ENCODE peak calls at places on chromosomes 4 and X, in nine cellular contexts. One of them, this sample, is unnamed.

GRCh38 chrX:53223068-53223693 is 1.8 kb downstream of the KDM5C start:
- DNase-seq in upper lobe of left lung: no peak
- DNase-seq in cardiac muscle cell: peak; percentile 3
- DNase-seq in A549: peak; percentile 18
- DNase-seq in PC-3: peak; percentile 22
- DNase-seq in GM12865: no peak
- DNase-seq in esophagus squamous epithelium: no peak
- DNase-seq in choroid plexus epithelial cell: no peak
- DNase-seq in colonic mucosa: peak; percentile 23
- DNase-seq in this sample: no peak

GRCh38 chr4:37675587-37676290 is 10.4 kb downstream of the RELL1 start:
- DNase-seq in upper lobe of left lung: no peak
- DNase-seq in cardiac muscle cell: no peak
- DNase-seq in A549: no peak
- DNase-seq in PC-3: no peak
- DNase-seq in GM12865: peak; percentile 90
- DNase-seq in esophagus squamous epithelium: no peak
- DNase-seq in choroid plexus epithelial cell: no peak
- DNase-seq in colonic mucosa: peak; percentile 41
- DNase-seq in this sample: peak; percentile 80

GRCh38 chr4:149371021-149371420 is 444.6 kb downstream of the IQCM start:
- DNase-seq in upper lobe of left lung: no peak
- DNase-seq in cardiac muscle cell: peak; percentile 73
- DNase-seq in A549: peak; percentile 54
- DNase-seq in PC-3: peak; percentile 65
- DNase-seq in GM12865: peak; percentile 58
- DNase-seq in esophagus squamous epithelium: no peak
- DNase-seq in choroid plexus epithelial cell: peak; percentile 83
- DNase-seq in colonic mucosa: peak; percentile 21
- DNase-seq in this sample: peak; percentile 19

GRCh38 chrX:24264383-24264782 is 49.5 kb downstream of the SUPT20HL2 start:
- DNase-seq in upper lobe of left lung: no peak
- DNase-seq in cardiac muscle cell: no peak
- DNase-seq in A549: peak; percentile 39
- DNase-seq in PC-3: peak; percentile 64
- DNase-seq in GM12865: no peak
- DNase-seq in esophagus squamous epithelium: no peak
- DNase-seq in choroid plexus epithelial cell: no peak
- DNase-seq in colonic mucosa: no peak
- DNase-seq in this sample: no peak

GRCh38 chr4:84966382-84967291 is at the start of gene WDFY3:
- DNase-seq in upper lobe of left lung: peak; percentile 91
- DNase-seq in cardiac muscle cell: peak; percentile 85
- DNase-seq in A549: peak; percentile 83
- DNase-seq in PC-3: peak; percentile 80
- DNase-seq in GM12865: peak; percentile 63
- DNase-seq in esophagus squamous epithelium: peak; percentile 33
- DNase-seq in choroid plexus epithelial cell: peak; percentile 94
- DNase-seq in colonic mucosa: peak; percentile 86
- DNase-seq in this sample: no peak

GRCh38 chr4:121339307-121339706 is 41.5 kb downstream of the QRFPR start:
- DNase-seq in upper lobe of left lung: no peak
- DNase-seq in cardiac muscle cell: no peak
- DNase-seq in A549: no peak
- DNase-seq in PC-3: no peak
- DNase-seq in GM12865: no peak
- DNase-seq in esophagus squamous epithelium: no peak
- DNase-seq in choroid plexus epithelial cell: peak; percentile 26
- DNase-seq in colonic mucosa: no peak
- DNase-seq in this sample: no peak

GRCh38 chr4:82905205-82905604 is 4.7 kb downstream of the THAP9 start:
- DNase-seq in upper lobe of left lung: no peak
- DNase-seq in cardiac muscle cell: no peak
- DNase-seq in A549: no peak
- DNase-seq in PC-3: peak; percentile 58
- DNase-seq in GM12865: peak; percentile 84
- DNase-seq in esophagus squamous epithelium: no peak
- DNase-seq in choroid plexus epithelial cell: peak; percentile 71
- DNase-seq in colonic mucosa: no peak
- DNase-seq in this sample: peak; percentile 65

GRCh38 chr4:159229164-159229563 is 126.3 kb downstream of the RAPGEF2 start:
- DNase-seq in upper lobe of left lung: no peak
- DNase-seq in cardiac muscle cell: peak; percentile 90
- DNase-seq in A549: peak; percentile 49
- DNase-seq in PC-3: no peak
- DNase-seq in GM12865: no peak
- DNase-seq in esophagus squamous epithelium: no peak
- DNase-seq in choroid plexus epithelial cell: peak; percentile 95
- DNase-seq in colonic mucosa: no peak
- DNase-seq in this sample: no peak

GRCh38 chrX:100994352-100995281 is 25.1 kb downstream of the ARL13A start:
- DNase-seq in upper lobe of left lung: no peak
- DNase-seq in cardiac muscle cell: no peak
- DNase-seq in A549: peak; percentile 48
- DNase-seq in PC-3: peak; percentile 76
- DNase-seq in GM12865: peak; percentile 54
- DNase-seq in esophagus squamous epithelium: no peak
- DNase-seq in choroid plexus epithelial cell: peak; percentile 32
- DNase-seq in colonic mucosa: no peak
- DNase-seq in this sample: peak; percentile 3

GRCh38 chr4:127509155-127509554 is 123.6 kb upstream of the INTU start:
- DNase-seq in upper lobe of left lung: no peak
- DNase-seq in cardiac muscle cell: no peak
- DNase-seq in A549: no peak
- DNase-seq in PC-3: no peak
- DNase-seq in GM12865: no peak
- DNase-seq in esophagus squamous epithelium: no peak
- DNase-seq in choroid plexus epithelial cell: peak; percentile 15
- DNase-seq in colonic mucosa: no peak
- DNase-seq in this sample: no peak

GRCh38 chrX:19372170-19373033 is 28.7 kb downstream of the PDHA1 start:
- DNase-seq in upper lobe of left lung: peak; percentile 20
- DNase-seq in cardiac muscle cell: peak; percentile 59
- DNase-seq in A549: peak; percentile 61
- DNase-seq in PC-3: peak; percentile 78
- DNase-seq in GM12865: peak; percentile 70
- DNase-seq in esophagus squamous epithelium: no peak
- DNase-seq in choroid plexus epithelial cell: peak; percentile 79
- DNase-seq in colonic mucosa: peak; percentile 67
- DNase-seq in this sample: no peak

GRCh38 chr4:122798101-122798500 is 28.5 kb upstream of the FGF2 start:
- DNase-seq in upper lobe of left lung: no peak
- DNase-seq in cardiac muscle cell: no peak
- DNase-seq in A549: peak; percentile 73
- DNase-seq in PC-3: no peak
- DNase-seq in GM12865: peak; percentile 14
- DNase-seq in esophagus squamous epithelium: no peak
- DNase-seq in choroid plexus epithelial cell: peak; percentile 97
- DNase-seq in colonic mucosa: peak; percentile 30
- DNase-seq in this sample: no peak

GRCh38 chr4:171644430-171645057 is 168.7 kb upstream of the GALNTL6 start:
- DNase-seq in upper lobe of left lung: no peak
- DNase-seq in cardiac muscle cell: no peak
- DNase-seq in A549: no peak
- DNase-seq in PC-3: no peak
- DNase-seq in GM12865: peak; percentile 78
- DNase-seq in esophagus squamous epithelium: no peak
- DNase-seq in choroid plexus epithelial cell: no peak
- DNase-seq in colonic mucosa: no peak
- DNase-seq in this sample: peak; percentile 73

GRCh38 chr4:100190643-100191600 is 654 bp upstream of the DDIT4L start:
- DNase-seq in upper lobe of left lung: no peak
- DNase-seq in cardiac muscle cell: peak; percentile 57
- DNase-seq in A549: peak; percentile 25
- DNase-seq in PC-3: no peak
- DNase-seq in GM12865: no peak
- DNase-seq in esophagus squamous epithelium: no peak
- DNase-seq in choroid plexus epithelial cell: peak; percentile 53
- DNase-seq in colonic mucosa: no peak
- DNase-seq in this sample: no peak

GRCh38 chr4:165154482-165154881 is 41.8 kb upstream of the TMEM192 start:
- DNase-seq in upper lobe of left lung: no peak
- DNase-seq in cardiac muscle cell: no peak
- DNase-seq in A549: no peak
- DNase-seq in PC-3: no peak
- DNase-seq in GM12865: no peak
- DNase-seq in esophagus squamous epithelium: no peak
- DNase-seq in choroid plexus epithelial cell: no peak
- DNase-seq in colonic mucosa: no peak
- DNase-seq in this sample: no peak

GRCh38 chr4:117326091-117326490 is 240.7 kb upstream of the TRAM1L1 start:
- DNase-seq in upper lobe of left lung: no peak
- DNase-seq in cardiac muscle cell: no peak
- DNase-seq in A549: no peak
- DNase-seq in PC-3: peak; percentile 6
- DNase-seq in GM12865: no peak
- DNase-seq in esophagus squamous epithelium: no peak
- DNase-seq in choroid plexus epithelial cell: no peak
- DNase-seq in colonic mucosa: no peak
- DNase-seq in this sample: no peak

GRCh38 chr4:78152795-78153194 is 95.7 kb downstream of the FRAS1 start:
- DNase-seq in upper lobe of left lung: no peak
- DNase-seq in cardiac muscle cell: no peak
- DNase-seq in A549: no peak
- DNase-seq in PC-3: no peak
- DNase-seq in GM12865: no peak
- DNase-seq in esophagus squamous epithelium: no peak
- DNase-seq in choroid plexus epithelial cell: no peak
- DNase-seq in colonic mucosa: peak; percentile 27
- DNase-seq in this sample: no peak

GRCh38 chr4:78145622-78146021 is 88.5 kb downstream of the FRAS1 start:
- DNase-seq in upper lobe of left lung: no peak
- DNase-seq in cardiac muscle cell: no peak
- DNase-seq in A549: no peak
- DNase-seq in PC-3: no peak
- DNase-seq in GM12865: no peak
- DNase-seq in esophagus squamous epithelium: no peak
- DNase-seq in choroid plexus epithelial cell: peak; percentile 23
- DNase-seq in colonic mucosa: no peak
- DNase-seq in this sample: no peak

GRCh38 chr4:78149737-78150136 is 92.6 kb downstream of the FRAS1 start:
- DNase-seq in upper lobe of left lung: no peak
- DNase-seq in cardiac muscle cell: peak; percentile 31
- DNase-seq in A549: no peak
- DNase-seq in PC-3: no peak
- DNase-seq in GM12865: no peak
- DNase-seq in esophagus squamous epithelium: no peak
- DNase-seq in choroid plexus epithelial cell: no peak
- DNase-seq in colonic mucosa: no peak
- DNase-seq in this sample: no peak

GRCh38 chr4:78154972-78155371 is 97.8 kb downstream of the FRAS1 start:
- DNase-seq in upper lobe of left lung: no peak
- DNase-seq in cardiac muscle cell: no peak
- DNase-seq in A549: no peak
- DNase-seq in PC-3: no peak
- DNase-seq in GM12865: no peak
- DNase-seq in esophagus squamous epithelium: no peak
- DNase-seq in choroid plexus epithelial cell: no peak
- DNase-seq in colonic mucosa: no peak
- DNase-seq in this sample: no peak

GRCh38 chr4:78150465-78150864 is 93.3 kb downstream of the FRAS1 start:
- DNase-seq in upper lobe of left lung: no peak
- DNase-seq in cardiac muscle cell: no peak
- DNase-seq in A549: no peak
- DNase-seq in PC-3: no peak
- DNase-seq in GM12865: no peak
- DNase-seq in esophagus squamous epithelium: no peak
- DNase-seq in choroid plexus epithelial cell: no peak
- DNase-seq in colonic mucosa: no peak
- DNase-seq in this sample: no peak
- TF ChIP-seq CTCF in upper lobe of left lung: no peak
- TF ChIP-seq CTCF in cardiac muscle cell: no peak
- TF ChIP-seq CTCF in A549: no peak
- TF ChIP-seq CTCF in PC-3: no peak
- TF ChIP-seq CTCF in GM12865: no peak
- TF ChIP-seq CTCF in esophagus squamous epithelium: no peak
- TF ChIP-seq CTCF in choroid plexus epithelial cell: no peak
- TF ChIP-seq CTCF in colonic mucosa: no peak
- TF ChIP-seq CTCF in this sample: no peak

GRCh38 chr4:4855293-4856070 is 4.0 kb upstream of the MSX1 start:
- DNase-seq in upper lobe of left lung: no peak
- DNase-seq in cardiac muscle cell: no peak
- DNase-seq in A549: no peak
- DNase-seq in PC-3: no peak
- DNase-seq in GM12865: no peak
- DNase-seq in esophagus squamous epithelium: no peak
- DNase-seq in choroid plexus epithelial cell: no peak
- DNase-seq in colonic mucosa: no peak
- DNase-seq in this sample: no peak
- H3K4me3 ChIP-seq in upper lobe of left lung: no peak overlapping the region
- H3K4me3 ChIP-seq in cardiac muscle cell: peak overlapping the region; percentile 5
- H3K4me3 ChIP-seq in A549: no peak overlapping the region
- H3K4me3 ChIP-seq in PC-3: peak overlapping the region; percentile 76
- H3K4me3 ChIP-seq in GM12865: no peak overlapping the region
- H3K4me3 ChIP-seq in esophagus squamous epithelium: no peak overlapping the region
- H3K4me3 ChIP-seq in choroid plexus epithelial cell: no peak overlapping the region
- H3K4me3 ChIP-seq in colonic mucosa: no peak overlapping the region
- H3K4me3 ChIP-seq in this sample: no peak overlapping the region

DNA sequence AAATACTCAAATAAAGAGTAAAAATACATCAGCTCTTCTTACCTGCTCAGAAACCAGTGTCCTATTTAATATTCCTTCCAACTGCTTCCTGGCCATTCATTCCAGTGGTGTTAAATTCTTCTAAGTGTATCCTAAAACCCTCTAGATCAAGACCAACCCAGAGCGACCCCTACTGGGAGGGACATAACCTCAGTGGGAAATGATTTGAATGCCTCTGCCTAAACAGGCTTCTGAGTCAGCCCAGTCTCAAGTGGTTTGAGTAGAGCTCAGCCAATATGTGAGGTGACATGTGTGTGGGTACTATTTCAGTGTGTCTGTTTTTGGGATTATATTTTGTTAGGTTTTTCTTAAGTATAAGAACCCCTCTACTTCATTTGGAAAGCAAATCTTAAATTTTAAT is 133.6 kb upstream of the ARHGEF9 start:
- DNase-seq in upper lobe of left lung: no peak
- DNase-seq in cardiac muscle cell: peak; percentile 28
- DNase-seq in A549: peak; percentile 17
- DNase-seq in PC-3: no peak
- DNase-seq in GM12865: peak; percentile 6
- DNase-seq in esophagus squamous epithelium: no peak
- DNase-seq in choroid plexus epithelial cell: peak; percentile 10
- DNase-seq in colonic mucosa: no peak
- DNase-seq in this sample: no peak
- TF ChIP-seq CTCF in upper lobe of left lung: no peak
- TF ChIP-seq CTCF in cardiac muscle cell: no peak
- TF ChIP-seq CTCF in A549: no peak
- TF ChIP-seq CTCF in PC-3: no peak
- TF ChIP-seq CTCF in GM12865: no peak
- TF ChIP-seq CTCF in esophagus squamous epithelium: no peak
- TF ChIP-seq CTCF in choroid plexus epithelial cell: no peak
- TF ChIP-seq CTCF in colonic mucosa: no peak
- TF ChIP-seq CTCF in this sample: no peak

DNA sequence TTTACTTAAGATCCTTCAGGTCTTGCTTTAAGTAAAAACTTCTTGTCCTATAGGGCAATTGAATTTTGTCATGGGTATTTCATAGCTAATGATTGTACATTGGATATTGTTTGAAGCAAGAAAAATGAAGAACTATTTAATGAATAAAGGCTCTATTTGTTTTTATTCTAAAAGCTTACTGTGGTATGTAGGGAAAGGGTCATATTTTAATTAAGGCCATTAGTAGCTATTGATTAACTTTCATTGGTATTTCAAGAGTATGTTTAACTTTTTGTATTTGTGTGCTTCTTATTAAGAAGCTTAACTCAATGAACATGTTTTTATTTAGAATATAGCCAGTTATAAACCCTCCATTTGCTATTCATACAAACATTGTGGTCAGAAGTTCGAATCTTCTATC is 1951.8 kb upstream of the ADGRL3 start:
- DNase-seq in upper lobe of left lung: no peak
- DNase-seq in cardiac muscle cell: no peak
- DNase-seq in A549: no peak
- DNase-seq in PC-3: no peak
- DNase-seq in GM12865: no peak
- DNase-seq in esophagus squamous epithelium: no peak
- DNase-seq in choroid plexus epithelial cell: no peak
- DNase-seq in colonic mucosa: no peak
- DNase-seq in this sample: no peak
- H3K4me3 ChIP-seq in upper lobe of left lung: no peak overlapping the region
- H3K4me3 ChIP-seq in cardiac muscle cell: no peak overlapping the region
- H3K4me3 ChIP-seq in A549: no peak overlapping the region
- H3K4me3 ChIP-seq in PC-3: no peak overlapping the region
- H3K4me3 ChIP-seq in GM12865: no peak overlapping the region
- H3K4me3 ChIP-seq in esophagus squamous epithelium: no peak overlapping the region
- H3K4me3 ChIP-seq in choroid plexus epithelial cell: no peak overlapping the region
- H3K4me3 ChIP-seq in colonic mucosa: no peak overlapping the region
- H3K4me3 ChIP-seq in this sample: no peak overlapping the region